ENCODE peak calls at places on chromosomes 6 and 20, in eight cellular contexts. Q is effector CD8-positive, alpha-beta T cell; A is NCI-H1417; W is SK-MEL-5; L is HEK293T; I is NCI-H1105; K is KBM-7; F is HFFc6. T is an unnamed sample.

GRCh38 chr6:20259316-20260049 is 47.2 kb upstream of the MBOAT1 start:
- DNase-seq in A (no peak), F (no peak), W (no peak), I (no peak), L (no peak), Q (no peak), K (no peak), T (no peak)

GRCh38 chr6:44652551-44652950 is 265.0 kb downstream of the CDC5L start:
- DNase-seq in I (no peak), Q (no peak), W (no peak), K (no peak), F (peak), L (no peak), A (no peak), T (no peak)

GRCh38 chr6:73452107-73452461 is at the start of gene CGAS:
- DNase-seq in W (no peak), I (no peak), F (peak), K (peak), L (no peak), Q (peak), A (peak), T (peak)

GRCh38 chr6:31836036-31836675 is 8.6 kb downstream of the HSPA1B start:
- DNase-seq in L (no peak), F (no peak), K (no peak), W (no peak), A (peak), Q (no peak), I (no peak), T (no peak)

GRCh38 chr6:31947070-31947675 is 1.3 kb downstream of the CFB start:
- DNase-seq in Q (no peak), F (no peak), W (no peak), A (no peak), K (no peak), I (no peak), L (no peak), T (no peak)

GRCh38 chr20:41631826-41632225 is 13.6 kb upstream of the CHD6 start:
- DNase-seq in W (no peak), K (no peak), A (no peak), Q (no peak), I (no peak), F (peak), L (no peak), T (peak)

GRCh38 chr6:68134796-68135195 is 500.3 kb upstream of the ADGRB3 start:
- DNase-seq in L (no peak), K (no peak), I (no peak), A (no peak), W (no peak), F (no peak), Q (no peak), T (no peak)

GRCh38 chr6:1059596-1059995 is 252.3 kb upstream of the FOXQ1 start:
- DNase-seq in F (no peak), L (no peak), K (no peak), Q (no peak), W (peak), I (no peak), A (no peak), T (no peak)

GRCh38 chr6:113860165-113860955 is 3.2 kb downstream of the MARCKS start:
- DNase-seq in L (peak), F (no peak), A (peak), Q (no peak), K (no peak), I (peak), W (peak), T (peak)

GRCh38 chr6:15500901-15501805 is 161.7 kb downstream of the DTNBP1 start:
- DNase-seq in Q (no peak), K (no peak), A (no peak), L (no peak), W (no peak), F (no peak), I (no peak), T (no peak)

GRCh38 chr20:19903168-19903676 is 113.9 kb upstream of the NAA20 start:
- DNase-seq in I (no peak), F (no peak), L (no peak), A (peak), Q (no peak), K (peak), W (peak), T (no peak)

GRCh38 chr6:170082067-170082466 is 208.8 kb downstream of the DLL1 start:
- DNase-seq in K (no peak), F (no peak), Q (no peak), A (no peak), W (no peak), I (no peak), L (no peak), T (no peak)

GRCh38 chr6:109490708-109491107 is 7.7 kb upstream of the ZBTB24 start:
- DNase-seq in A (no peak), W (no peak), L (no peak), F (no peak), K (no peak), Q (no peak), I (no peak), T (no peak)

GRCh38 chr6:111534366-111534765 is 51.3 kb upstream of the REV3L start:
- DNase-seq in I (peak), Q (no peak), A (peak), L (no peak), W (peak), K (peak), F (no peak), T (peak)

GRCh38 chr6:137722749-137723272 is 144.2 kb upstream of the TNFAIP3 start:
- DNase-seq in F (no peak), I (no peak), A (no peak), L (no peak), K (peak), W (no peak), Q (no peak), T (no peak)

GRCh38 chr6:101268541-101268940 is 125.0 kb upstream of the GRIK2 start:
- DNase-seq in Q (no peak), W (no peak), F (peak), K (no peak), I (no peak), A (no peak), L (no peak), T (no peak)

GRCh38 chr6:33081098-33081824 is 5.5 kb downstream of the HLA-DPB1 start:
- DNase-seq in F (no peak), A (no peak), I (no peak), L (no peak), K (no peak), W (no peak), Q (no peak), T (no peak)

GRCh38 chr20:61773081-61773631 is 292.5 kb downstream of the TAF4 start:
- DNase-seq in A (no peak), K (no peak), L (no peak), F (no peak), I (no peak), Q (no peak), W (no peak), T (no peak)

GRCh38 chr6:136611133-136611532 is 60.9 kb upstream of the MAP7 start:
- DNase-seq in L (no peak), A (no peak), F (no peak), K (no peak), I (no peak), Q (no peak), W (no peak), T (no peak)

GRCh38 chr6:154242617-154243357 is 113.8 kb downstream of the IPCEF1 start:
- DNase-seq in Q (no peak), L (no peak), W (no peak), I (no peak), F (no peak), A (no peak), K (no peak), T (no peak)

GRCh38 chr6:46113370-46113769 is 16.4 kb upstream of the ENPP4 start:
- DNase-seq in W (no peak), I (peak), K (no peak), Q (no peak), L (no peak), A (peak), F (no peak), T (no peak)

GRCh38 chr6:160933256-160933655 is 58.3 kb upstream of the MAP3K4 start:
- DNase-seq in A (peak), Q (no peak), L (no peak), W (no peak), I (no peak), F (no peak), K (no peak), T (no peak)

GRCh38 chr20:60984666-60985065 is 267.4 kb upstream of the CDH4 start:
- DNase-seq in F (no peak), Q (no peak), I (peak), A (peak), K (no peak), L (no peak), W (no peak), T (no peak)

T was measured in MG63.